ENCODE peak calls at places on chromosomes 1 and 21, in nine cellular contexts. P is right lobe of liver, E is thoracic aorta, L is Peyer's patch, X is neural progenitor cell, M is cardiac muscle cell, B is ovary, Q is IMR-90, U is heart left ventricle. H is an unnamed sample.
A peak's percentile ranks its signal among the peaks of the same experiment; 100 is the strongest.

GRCh38 chr1:71522721-71523120 is 441.9 kb upstream of the ZRANB2 start:
- DNase-seq in P (no peak), M (no peak), L (no peak), X (no peak), E (no peak), Q (no peak), U (no peak), B (no peak), H (no peak)

GRCh38 chr1:39902121-39902807 is 547 bp upstream of the MYCL start:
- DNase-seq in U (peak; percentile 61), P (peak; percentile 86), M (peak; percentile 46), L (peak; percentile 74), E (no peak), B (peak; percentile 35), Q (peak; percentile 26), X (no peak), H (peak; percentile 48)

GRCh38 chr21:33198346-33199135 is 31.2 kb upstream of the IFNAR2 start:
- DNase-seq in L (no peak), U (peak; percentile 75), P (peak; percentile 68), M (peak; percentile 67), E (no peak), Q (peak; percentile 63), B (peak; percentile 27), X (no peak), H (no peak)

GRCh38 chr1:232477728-232478127 is 152.2 kb downstream of the SIPA1L2 start:
- DNase-seq in E (no peak), M (peak; percentile 87), U (no peak), X (peak; percentile 34), B (no peak), P (no peak), L (no peak), Q (peak; percentile 98), H (no peak)

GRCh38 chr1:213987422-213987875 is 324 bp upstream of the PROX1 start:
- DNase-seq in U (no peak), E (no peak), X (peak; percentile 88), P (no peak), M (no peak), L (no peak), Q (no peak), B (no peak), H (no peak)

GRCh38 chr1:6358757-6359567 is 34.6 kb downstream of the ACOT7 start:
- DNase-seq in Q (peak; percentile 86), L (peak; percentile 29), X (peak; percentile 59), P (no peak), U (peak; percentile 18), M (peak; percentile 80), E (no peak), B (peak; percentile 34), H (peak; percentile 63)

GRCh38 chr1:10635385-10635896 is 160.7 kb downstream of the PEX14 start:
- DNase-seq in U (no peak), M (peak; percentile 16), E (no peak), X (no peak), P (no peak), L (no peak), Q (peak; percentile 24), B (no peak), H (no peak)

GRCh38 chr1:39131940-39132339 is 72.6 kb upstream of the MACF1 start:
- DNase-seq in L (no peak), U (no peak), M (no peak), E (no peak), P (no peak), Q (no peak), X (peak; percentile 13), B (no peak), H (no peak)

GRCh38 chr1:45545553-45546310 is 4.9 kb upstream of the AKR1A1 start:
- DNase-seq in L (no peak), M (no peak), Q (no peak), U (no peak), B (no peak), X (no peak), E (no peak), P (no peak), H (no peak)

GRCh38 chr1:177884499-177885021 is 85.3 kb downstream of the SEC16B start:
- DNase-seq in U (no peak), X (no peak), L (no peak), Q (no peak), P (no peak), B (no peak), E (no peak), M (peak; percentile 3), H (no peak)

GRCh38 chr1:151905070-151905442 is 4.3 kb downstream of the THEM4 start:
- DNase-seq in B (peak; percentile 20), P (no peak), L (peak; percentile 44), U (no peak), X (no peak), M (peak; percentile 62), Q (no peak), E (no peak), H (peak; percentile 49)

GRCh38 chr1:218303176-218303575 is 18.1 kb downstream of the RRP15 start:
- DNase-seq in Q (no peak), E (no peak), U (no peak), X (no peak), L (no peak), P (no peak), M (no peak), B (no peak), H (no peak)

GRCh38 chr1:185720633-185721272 is 13.4 kb upstream of the HMCN1 start:
- DNase-seq in Q (peak; percentile 64), B (no peak), E (no peak), X (peak; percentile 22), L (no peak), P (no peak), M (peak; percentile 86), U (no peak), H (no peak)

GRCh38 chr1:180887841-180888240 is 24.9 kb upstream of the KIAA1614 start:
- DNase-seq in M (no peak), Q (no peak), U (no peak), B (no peak), L (no peak), P (no peak), E (no peak), X (no peak), H (no peak)

GRCh38 chr1:54798769-54799641 is 2.1 kb downstream of the TTC22 start:
- DNase-seq in B (no peak), P (peak; percentile 81), M (peak; percentile 36), L (no peak), Q (peak; percentile 36), U (no peak), E (no peak), X (no peak), H (peak; percentile 3)

GRCh38 chr1:170247751-170248521 is 102.2 kb downstream of the NTMT2 start:
- DNase-seq in X (no peak), E (no peak), M (no peak), Q (no peak), P (no peak), B (no peak), U (no peak), L (no peak), H (no peak)

GRCh38 chr1:100387644-100388350 is 35.5 kb downstream of the CDC14A start:
- DNase-seq in B (no peak), Q (peak; percentile 64), U (no peak), P (no peak), L (no peak), E (no peak), X (no peak), M (peak; percentile 7), H (no peak)

GRCh38 chr21:43192501-43193081 is 23.8 kb downstream of the CRYAA start:
- DNase-seq in U (no peak), P (peak; percentile 40), B (no peak), M (no peak), Q (no peak), E (no peak), L (no peak), X (no peak), H (no peak)

GRCh38 chr1:220680085-220680687 is 10.0 kb upstream of the C1orf115 start:
- DNase-seq in P (no peak), M (peak; percentile 56), U (no peak), X (peak; percentile 68), Q (peak; percentile 19), E (no peak), L (no peak), B (no peak), H (no peak)

GRCh38 chr1:162088281-162088969 is 18.9 kb downstream of the NOS1AP start:
- DNase-seq in M (no peak), X (no peak), L (no peak), U (no peak), E (no peak), B (no peak), Q (peak; percentile 8), P (no peak), H (no peak)

GRCh38 chr21:32021319-32022027 is 148.7 kb downstream of the HUNK start:
- DNase-seq in B (no peak), Q (no peak), M (peak; percentile 2), P (no peak), E (peak; percentile 29), X (no peak), L (no peak), U (peak; percentile 83), H (no peak)

GRCh38 chr1:205667909-205668643 is 12.2 kb downstream of the SLC45A3 start:
- DNase-seq in B (no peak), Q (no peak), M (no peak), P (peak; percentile 63), L (no peak), U (no peak), X (peak; percentile 2), E (no peak), H (no peak)
- H3K27ac ChIP-seq in B (no peak overlapping the region), Q (no peak overlapping the region), M (no peak overlapping the region), P (no peak overlapping the region), L (no peak overlapping the region), U (no peak overlapping the region), X (no peak overlapping the region), E (no peak overlapping the region), H (no peak overlapping the region)

DNA sequence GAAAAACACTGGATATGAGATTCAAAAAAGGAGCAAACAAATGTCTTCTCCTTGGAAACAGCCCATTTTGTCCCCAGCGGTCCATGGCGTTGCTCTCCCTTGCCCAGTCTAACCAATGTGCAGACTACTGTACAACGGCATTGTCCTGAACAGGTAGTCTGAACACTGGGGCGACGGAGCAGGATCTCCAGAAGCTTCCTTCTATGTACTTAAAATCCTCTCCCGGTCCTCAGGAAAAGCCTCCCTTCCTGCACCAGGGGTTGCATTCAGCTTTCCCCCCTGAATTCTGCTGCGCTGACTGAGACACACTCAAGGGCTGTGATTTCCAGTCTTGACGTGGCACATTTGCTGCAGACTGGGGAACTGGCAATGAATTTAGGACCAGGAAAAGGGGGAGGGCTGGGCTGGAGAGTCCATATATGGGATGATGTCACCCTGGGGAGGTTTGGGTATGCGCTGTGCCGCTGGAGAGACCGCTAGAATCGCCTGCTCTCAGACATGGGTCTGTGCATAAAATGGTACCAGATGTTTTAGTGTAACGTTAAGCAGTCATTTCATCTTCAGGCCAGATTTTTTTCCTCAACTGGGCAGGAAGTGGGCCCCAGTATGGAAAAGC is 275.9 kb upstream of the C1orf105 start:
- DNase-seq in Q (peak; percentile 98), B (peak; percentile 88), U (peak; percentile 87), P (peak; percentile 56), E (peak; percentile 84), X (no peak), M (peak; percentile 99), L (peak; percentile 20), H (no peak)
- H3K4me3 ChIP-seq in Q (peak overlapping the region; percentile 65), B (peak overlapping the region; percentile 38), U (peak overlapping the region; percentile 59), P (peak overlapping the region; percentile 10), E (peak overlapping the region; percentile 84), X (no peak overlapping the region), M (no peak overlapping the region), L (peak overlapping the region; percentile 46), H (no peak overlapping the region)

GRCh38 chr1:46617833-46618232 is 1.2 kb upstream of the MOB3C start:
- DNase-seq in P (no peak), X (no peak), L (no peak), E (no peak), Q (no peak), U (no peak), B (no peak), M (no peak), H (no peak)
- H3K4me1 ChIP-seq in P (peaks cover 7% of the 10 kb centered on the region), X (peaks cover 27% of the 10 kb centered on the region), L (peaks cover 10% of the 10 kb centered on the region), E (peaks cover 24% of the 10 kb centered on the region), Q (peaks cover 18% of the 10 kb centered on the region), U (peaks cover 35% of the 10 kb centered on the region), B (peaks cover 6% of the 10 kb centered on the region), M (peaks cover 13% of the 10 kb centered on the region), H (peaks cover 30% of the 10 kb centered on the region)

GRCh38 chr1:12090326-12090725 is 27.2 kb downstream of the TNFRSF8 start:
- DNase-seq in E (no peak), X (no peak), P (no peak), Q (no peak), U (no peak), L (no peak), M (no peak), B (no peak), H (no peak)
- H3K27ac ChIP-seq in E (no peak overlapping the region), X (no peak overlapping the region), P (no peak overlapping the region), Q (no peak overlapping the region), U (no peak overlapping the region), L (no peak overlapping the region), M (no peak overlapping the region), B (no peak overlapping the region), H (no peak overlapping the region)